ENCODE peak calls at places on chromosome 2, in ten cellular contexts. Z is naive thymus-derived CD8-positive, alpha-beta T cell; C is body of pancreas; R is gastroesophageal sphincter; X is activated CD8-positive, alpha-beta memory T cell treated with anti-CD3 and anti-CD28 coated beads, Interleukin-2, amount 10 ng/mL, durations not matched to agents 7 days and 5 days; M is heart right ventricle; B is activated CD8-positive, alpha-beta T cell treated with anti-CD3 and anti-CD28 coated beads for 36 hours; H is T-cell; Y is central memory CD8-positive, alpha-beta T cell; E is foreskin keratinocyte. A is an unnamed sample.

GRCh38 chr2:239164281-239164871 is 236.4 kb downstream of the HDAC4 start:
- ATAC-seq in Z (peak), C (no peak), R (no peak), X (peak), M (no peak), B (peak), H (peak), Y (no peak), E (no peak), A (peak)

GRCh38 chr2:152175012-152175367 is 573 bp downstream of the STAM2 start:
- ATAC-seq in Z (peak), C (no peak), R (no peak), X (peak), M (no peak), B (peak), H (peak), Y (peak), E (peak), A (peak)

GRCh38 chr2:158103358-158104021 is 1.8 kb downstream of the UPP2 start:
- ATAC-seq in Z (no peak), C (no peak), R (no peak), X (no peak), M (no peak), B (no peak), H (no peak), Y (no peak), E (no peak), A (no peak)

GRCh38 chr2:239476029-239476756 is 75.4 kb upstream of the HDAC4 start:
- ATAC-seq in Z (no peak), C (no peak), R (no peak), X (no peak), M (no peak), B (no peak), H (no peak), Y (no peak), E (no peak), A (no peak)

GRCh38 chr2:177282787-177283533 is 18.4 kb upstream of the NFE2L2 start:
- ATAC-seq in Z (no peak), C (no peak), R (no peak), X (no peak), M (no peak), B (no peak), H (no peak), Y (no peak), E (no peak), A (no peak)

GRCh38 chr2:113977660-113978523 is 88.0 kb downstream of the ACTR3 start:
- ATAC-seq in Z (no peak), C (peak), R (no peak), X (no peak), M (no peak), B (peak), H (no peak), Y (no peak), E (peak), A (peak)

GRCh38 chr2:241000831-241001321 is 2.5 kb downstream of the SNED1 start:
- ATAC-seq in Z (no peak), C (no peak), R (no peak), X (no peak), M (no peak), B (no peak), H (no peak), Y (no peak), E (no peak), A (no peak)

GRCh38 chr2:24785704-24786321 is 7.4 kb downstream of the PTRHD1 start:
- ATAC-seq in Z (peak), C (no peak), R (no peak), X (no peak), M (peak), B (no peak), H (no peak), Y (peak), E (no peak), A (no peak)

GRCh38 chr2:21280793-21281192 is 157.0 kb downstream of the TDRD15 start:
- ATAC-seq in Z (no peak), C (no peak), R (no peak), X (no peak), M (no peak), B (no peak), H (no peak), Y (no peak), E (no peak), A (no peak)

GRCh38 chr2:34447097-34447496 is 848.0 kb upstream of the FAM98A start:
- ATAC-seq in Z (no peak), C (no peak), R (no peak), X (no peak), M (no peak), B (no peak), H (no peak), Y (no peak), E (no peak), A (no peak)

GRCh38 chr2:98759338-98759737 is 28.4 kb upstream of the MGAT4A start:
- ATAC-seq in Z (no peak), C (no peak), R (no peak), X (no peak), M (no peak), B (no peak), H (peak), Y (peak), E (no peak), A (no peak)

GRCh38 chr2:97005353-97005752 is 19.0 kb upstream of the FAM178B start:
- ATAC-seq in Z (no peak), C (no peak), R (no peak), X (no peak), M (no peak), B (no peak), H (peak), Y (no peak), E (peak), A (no peak)

GRCh38 chr2:176817061-176817565 is 395.5 kb upstream of the HNRNPA3 start:
- ATAC-seq in Z (peak), C (no peak), R (no peak), X (peak), M (no peak), B (peak), H (peak), Y (no peak), E (peak), A (peak)

GRCh38 chr2:205692095-205692494 is 9.8 kb downstream of the NRP2 start:
- ATAC-seq in Z (no peak), C (no peak), R (no peak), X (no peak), M (no peak), B (no peak), H (no peak), Y (no peak), E (no peak), A (no peak)

GRCh38 chr2:99431587-99432275 is 58.1 kb downstream of the REV1 start:
- ATAC-seq in Z (no peak), C (no peak), R (peak), X (no peak), M (peak), B (no peak), H (no peak), Y (no peak), E (no peak), A (no peak)

GRCh38 chr2:166900700-166901099 is 12.4 kb downstream of the XIRP2 start:
- ATAC-seq in Z (no peak), C (no peak), R (no peak), X (no peak), M (no peak), B (no peak), H (no peak), Y (no peak), E (peak), A (no peak)

GRCh38 chr2:129074526-129074925 is 755.9 kb upstream of the HS6ST1 start:
- ATAC-seq in Z (no peak), C (peak), R (no peak), X (no peak), M (no peak), B (no peak), H (no peak), Y (no peak), E (peak), A (no peak)

GRCh38 chr2:72895759-72896281 is 8.6 kb downstream of the SPR start:
- ATAC-seq in Z (no peak), C (peak), R (peak), X (no peak), M (peak), B (no peak), H (no peak), Y (no peak), E (peak), A (no peak)

GRCh38 chr2:15712551-15713342 is 121.1 kb downstream of the DDX1 start:
- ATAC-seq in Z (no peak), C (no peak), R (no peak), X (no peak), M (no peak), B (no peak), H (no peak), Y (no peak), E (no peak), A (no peak)

GRCh38 chr2:124081154-124081771 is 56.2 kb downstream of the CNTNAP5 start:
- ATAC-seq in Z (no peak), C (no peak), R (no peak), X (no peak), M (no peak), B (no peak), H (no peak), Y (no peak), E (peak), A (no peak)

GRCh38 chr2:235432741-235433520 is 60.9 kb upstream of the AGAP1 start:
- ATAC-seq in Z (no peak), C (peak), R (peak), X (no peak), M (peak), B (no peak), H (no peak), Y (no peak), E (no peak), A (no peak)

GRCh38 chr2:74128206-74128605 is 19.5 kb downstream of the BOLA3 start:
- ATAC-seq in Z (no peak), C (no peak), R (no peak), X (no peak), M (no peak), B (no peak), H (no peak), Y (no peak), E (no peak), A (no peak)

GRCh38 chr2:207165121-207166038 is at the start of gene KLF7:
- ATAC-seq in Z (peak), C (peak), R (peak), X (no peak), M (peak), B (peak), H (peak), Y (peak), E (peak), A (peak)